ENCODE peak calls at places on chromosomes 12 and 14, in four cellular contexts. U is HEK293T; G is AG20443; D is CD4-positive, CD25-positive, alpha-beta regulatory T cell. Z is an unnamed sample.

GRCh38 chr12:126747530-126748149 is 1519.3 kb upstream of the TMEM132C start:
- DNase-seq in G (peak), U (peak), D (no peak), Z (peak)

GRCh38 chr12:34303091-34303870 is 281.0 kb downstream of the ALG10 start:
- DNase-seq in G (no peak), D (no peak), U (no peak), Z (no peak)

GRCh38 chr12:94994312-94994711 is 9.2 kb downstream of the NDUFA12 start:
- DNase-seq in D (no peak), G (peak), U (no peak), Z (no peak)

GRCh38 chr12:96157427-96157826 is 36.7 kb upstream of the ELK3 start:
- DNase-seq in U (no peak), G (no peak), D (no peak), Z (no peak)

GRCh38 chr14:105952826-105953225 is 426.4 kb downstream of the TMEM121 start:
- DNase-seq in U (no peak), D (no peak), G (no peak), Z (no peak)

GRCh38 chr14:52960627-52961026 is 9.8 kb upstream of the FERMT2 start:
- DNase-seq in D (no peak), U (no peak), G (no peak), Z (no peak)

GRCh38 chr14:60509438-60510253 is 700 bp downstream of the SIX6 start:
- DNase-seq in G (no peak), U (no peak), D (no peak), Z (no peak)

GRCh38 chr14:54253195-54253947 is 143.4 kb upstream of the CDKN3 start:
- DNase-seq in D (no peak), U (no peak), G (peak), Z (no peak)

GRCh38 chr14:54902521-54903420 is at the start of gene GCH1:
- DNase-seq in U (peak), G (peak), D (peak), Z (peak)

GRCh38 chr12:78470354-78471195 is 394.0 kb upstream of the SYT1 start:
- DNase-seq in D (no peak), U (peak), G (peak), Z (no peak)

GRCh38 chr12:29320295-29321090 is 60.5 kb downstream of the ERGIC2 start:
- DNase-seq in G (peak), D (no peak), U (no peak), Z (no peak)

GRCh38 chr12:27109339-27110023 is 27.1 kb upstream of the C12orf71 start:
- DNase-seq in G (peak), D (no peak), U (no peak), Z (no peak)

GRCh38 chr12:67916266-67916970 is 72.8 kb upstream of the IFNG-AS1 start:
- DNase-seq in D (no peak), U (no peak), G (no peak), Z (no peak)

GRCh38 chr12:88419794-88420193 is 160.5 kb downstream of the KITLG start:
- DNase-seq in U (no peak), D (no peak), G (peak), Z (no peak)

GRCh38 chr14:51430600-51430999 is 190.6 kb downstream of the TMX1 start:
- DNase-seq in D (no peak), G (no peak), U (no peak), Z (no peak)

GRCh38 chr12:44015333-44015941 is 179.6 kb downstream of the TMEM117 start:
- DNase-seq in U (peak), D (no peak), G (peak), Z (peak)

GRCh38 chr14:61642246-61642982 is 52.9 kb upstream of the HIF1A start:
- DNase-seq in G (peak), U (no peak), D (no peak), Z (no peak)

GRCh38 chr14:24216345-24216699 is 456 bp upstream of the MDP1 start:
- DNase-seq in U (no peak), D (no peak), G (no peak), Z (no peak)

GRCh38 chr12:127723236-127723635 is 543.7 kb upstream of the TMEM132C start:
- DNase-seq in D (no peak), G (no peak), U (no peak), Z (no peak)

GRCh38 chr14:59427653-59428578 is 37.3 kb downstream of the GPR135 start:
- DNase-seq in G (peak), U (no peak), D (no peak), Z (no peak)

GRCh38 chr14:100780646-100781355 is 45.1 kb upstream of the MEG3 start:
- DNase-seq in U (no peak), G (no peak), D (no peak), Z (no peak)

GRCh38 chr14:85471744-85472143 is 58.2 kb upstream of the FLRT2 start:
- DNase-seq in D (no peak), U (no peak), G (peak), Z (no peak)

GRCh38 chr12:19652391-19652790 is 213.1 kb downstream of the AEBP2 start:
- DNase-seq in D (no peak), G (no peak), U (no peak), Z (no peak)

GRCh38 chr12:19744760-19745218 is 305.5 kb downstream of the AEBP2 start:
- DNase-seq in U (no peak), D (no peak), G (no peak), Z (no peak)

GRCh38 chr12:5900533-5901255 is 44.4 kb downstream of the ANO2 start:
- DNase-seq in G (no peak), D (no peak), U (no peak), Z (no peak)

GRCh38 chr14:95101736-95102677 is 55.3 kb downstream of the DICER1 start:
- DNase-seq in D (no peak), U (no peak), G (no peak), Z (no peak)

GRCh38 chr12:122835693-122836026 is 403 bp downstream of the HIP1R start:
- DNase-seq in U (peak), G (peak), D (no peak), Z (peak)

GRCh38 chr14:97025722-97026121 is 228.5 kb downstream of the VRK1 start:
- DNase-seq in U (no peak), D (no peak), G (no peak), Z (no peak)

GRCh38 chr12:118371354-118372282 is 1.1 kb downstream of the TAOK3 start:
- DNase-seq in G (peak), U (peak), D (peak), Z (peak)

GRCh38 chr12:19710811-19711793 is 271.8 kb downstream of the AEBP2 start:
- DNase-seq in D (no peak), G (no peak), U (no peak), Z (no peak)

GRCh38 chr12:49028666-49029275 is 10.2 kb upstream of the PRKAG1 start:
- DNase-seq in D (no peak), G (no peak), U (no peak), Z (no peak)

GRCh38 chr14:50875359-50876090 is 3.7 kb downstream of the ABHD12B start:
- DNase-seq in D (peak), G (peak), U (no peak), Z (no peak)

GRCh38 chr12:114439833-114440449 is 34.0 kb upstream of the TBX5 start:
- DNase-seq in G (no peak), U (no peak), D (no peak), Z (no peak)

GRCh38 chr12:88448337-88448944 is 131.8 kb downstream of the KITLG start:
- DNase-seq in U (peak), G (no peak), D (no peak), Z (no peak)